ENCODE peak calls at places on chromosomes 6 and 20, in six cellular contexts. O is OCI-LY7, B is GM23338, A is IMR-90, N is mammary epithelial cell, W is PC-3. L is an unnamed sample.
A peak's percentile ranks its signal among the peaks of the same experiment; 100 is the strongest.

GRCh38 chr20:61271273-61272221 is 19.5 kb downstream of the CDH4 start:
- DNase-seq in W (no peak), O (no peak), A (no peak), B (no peak), N (no peak), L (no peak)

GRCh38 chr20:19457551-19457950 is 245.1 kb downstream of the SLC24A3 start:
- DNase-seq in O (no peak), B (no peak), W (no peak), N (no peak), A (no peak), L (no peak)

GRCh38 chr6:63685453-63686379 is 50.1 kb downstream of the PHF3 start:
- DNase-seq in W (no peak), N (no peak), B (no peak), A (no peak), O (peak; percentile 67), L (peak; percentile 62)

GRCh38 chr20:13821876-13822275 is 37.0 kb downstream of the NDUFAF5 start:
- DNase-seq in A (no peak), W (no peak), N (peak; percentile 76), B (no peak), O (no peak), L (no peak)

GRCh38 chr6:31652925-31653724 is 664 bp upstream of the BAG6 start:
- DNase-seq in W (no peak), O (peak; percentile 97), N (no peak), B (peak; percentile 98), A (no peak), L (peak; percentile 97)

GRCh38 chr6:28693751-28694443 is 168.2 kb downstream of the GPX5 start:
- DNase-seq in O (no peak), B (peak; percentile 80), A (no peak), W (no peak), N (no peak), L (no peak)

GRCh38 chr20:19944772-19945459 is 72.2 kb upstream of the NAA20 start:
- DNase-seq in W (no peak), B (no peak), A (peak; percentile 67), O (no peak), N (peak; percentile 50), L (no peak)

GRCh38 chr6:169906004-169906740 is 154.8 kb downstream of the ERMARD start:
- DNase-seq in W (no peak), B (no peak), O (peak; percentile 5), N (no peak), A (no peak), L (no peak)

GRCh38 chr20:35902545-35902941 is 51.8 kb downstream of the SCAND1 start:
- DNase-seq in B (no peak), O (no peak), A (no peak), N (peak; percentile 48), W (no peak), L (no peak)

GRCh38 chr6:149965191-149966020 is 1.7 kb downstream of the ULBP1 start:
- DNase-seq in N (no peak), O (peak; percentile 22), A (no peak), B (peak; percentile 60), W (no peak), L (no peak)

GRCh38 chr20:19812696-19813095 is 54.6 kb downstream of the RIN2 start:
- DNase-seq in W (no peak), B (no peak), O (no peak), A (no peak), N (no peak), L (no peak)

GRCh38 chr6:161401910-161402309 is 128.0 kb upstream of the AGPAT4 start:
- DNase-seq in B (no peak), O (no peak), W (no peak), A (no peak), N (no peak), L (no peak)

GRCh38 chr6:151475653-151476523 is 17.9 kb upstream of the CCDC170 start:
- DNase-seq in W (peak; percentile 58), O (peak; percentile 68), B (peak; percentile 86), N (peak; percentile 17), A (peak; percentile 59), L (peak; percentile 84)

GRCh38 chr6:118581489-118581959 is 33.4 kb downstream of the PLN start:
- DNase-seq in B (no peak), O (no peak), W (peak; percentile 27), N (peak; percentile 31), A (peak; percentile 80), L (no peak)

GRCh38 chr6:43506667-43507471 is 3.3 kb downstream of the LRRC73 start:
- DNase-seq in O (peak; percentile 82), W (peak; percentile 89), B (peak; percentile 91), N (peak; percentile 62), A (peak; percentile 78), L (peak; percentile 95)

GRCh38 chr20:8788831-8789230 is 280.1 kb upstream of the PLCB4 start:
- DNase-seq in W (no peak), O (no peak), N (no peak), A (no peak), B (no peak), L (no peak)

GRCh38 chr6:84921891-84922290 is 157.5 kb upstream of the TBX18 start:
- DNase-seq in B (peak; percentile 43), N (no peak), A (no peak), O (no peak), W (no peak), L (no peak)

GRCh38 chr20:33490934-33491656 is 1.2 kb downstream of the CBFA2T2 start:
- DNase-seq in O (no peak), N (no peak), B (no peak), A (no peak), W (no peak), L (no peak)

GRCh38 chr6:97656236-97656635 is 373.2 kb upstream of the MMS22L start:
- DNase-seq in A (no peak), B (no peak), N (no peak), O (no peak), W (no peak), L (no peak)

GRCh38 chr6:106097368-106098231 is 11.5 kb downstream of the PRDM1 start:
- DNase-seq in B (no peak), A (peak; percentile 63), W (peak; percentile 23), N (peak; percentile 25), O (peak; percentile 77), L (peak; percentile 59)

GRCh38 chr6:32974541-32975308 is 6.3 kb downstream of the BRD2 start:
- DNase-seq in O (no peak), B (no peak), W (no peak), N (no peak), A (no peak), L (no peak)

GRCh38 chr6:84434550-84434949 is 207.1 kb upstream of the CEP162 start:
- DNase-seq in B (no peak), N (no peak), W (no peak), A (no peak), O (no peak), L (no peak)

GRCh38 chr6:43804550-43805223 is 34.7 kb downstream of the VEGFA start:
- DNase-seq in B (no peak), W (no peak), O (no peak), A (no peak), N (no peak), L (no peak)

GRCh38 chr6:32167761-32168262 is 3.4 kb downstream of the EGFL8 start:
- DNase-seq in A (no peak), O (no peak), W (no peak), N (no peak), B (no peak), L (no peak)

GRCh38 chr20:20519269-20519668 is 151.4 kb downstream of the INSM1 start:
- DNase-seq in A (no peak), N (no peak), O (no peak), W (peak; percentile 8), B (no peak), L (peak; percentile 16)

GRCh38 chr6:143328885-143329284 is 121.6 kb downstream of the ADAT2 start:
- DNase-seq in W (peak; percentile 78), A (peak; percentile 27), B (no peak), N (peak; percentile 98), O (no peak), L (no peak)

GRCh38 chr6:15263780-15264374 is 18.0 kb downstream of the JARID2 start:
- DNase-seq in N (no peak), A (no peak), B (no peak), W (no peak), O (no peak), L (no peak)

GRCh38 chr6:15256538-15257222 is 10.8 kb downstream of the JARID2 start:
- DNase-seq in A (no peak), W (no peak), N (no peak), B (no peak), O (no peak), L (no peak)

GRCh38 chr6:15259766-15260098 is 13.9 kb downstream of the JARID2 start:
- DNase-seq in O (no peak), A (no peak), W (no peak), B (no peak), N (no peak), L (no peak)

GRCh38 chr6:15264412-15264811 is 18.5 kb downstream of the JARID2 start:
- DNase-seq in W (no peak), A (no peak), O (no peak), B (no peak), N (no peak), L (no peak)

GRCh38 chr6:15260099-15260821 is 14.4 kb downstream of the JARID2 start:
- DNase-seq in N (no peak), A (peak; percentile 67), W (peak; percentile 34), B (no peak), O (no peak), L (no peak)
- H3K4me3 ChIP-seq in N (no peak overlapping the region), A (no peak overlapping the region), W (no peak overlapping the region), B (peak overlapping the region; percentile 22), O (no peak overlapping the region), L (no peak overlapping the region)

DNA sequence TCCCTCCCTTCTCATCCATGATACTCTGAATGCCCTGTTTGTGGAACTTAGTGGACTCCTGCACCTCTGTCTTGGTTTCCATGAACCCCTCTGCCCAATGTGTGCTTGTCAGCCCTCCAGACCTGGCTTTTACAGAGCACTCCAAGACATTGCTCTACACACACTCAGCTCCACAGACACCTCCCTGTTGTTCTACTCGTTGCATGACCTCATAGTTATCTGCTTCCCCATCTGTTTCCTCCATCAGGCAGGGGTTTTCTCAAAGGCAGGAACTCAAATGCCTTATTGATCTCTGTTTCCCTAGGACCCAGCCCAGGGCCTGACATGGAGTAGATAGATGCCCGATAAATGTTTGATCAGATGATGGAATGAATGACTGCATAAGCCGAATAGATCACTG is 13.3 kb downstream of the PLCG1 start:
- DNase-seq in O (no peak), N (no peak), B (no peak), W (no peak), A (peak; percentile 29), L (no peak)
- H4K20me1 ChIP-seq in O (peaks cover 8% of the 10 kb centered on the region), N (no peaks in the 10 kb centered on the region), B (peaks cover 76% of the 10 kb centered on the region), W (peaks cover 55% of the 10 kb centered on the region), A (peaks cover 100% of the 10 kb centered on the region), L (peaks cover 26% of the 10 kb centered on the region)

GRCh38 chr20:297925-298754 is 770 bp downstream of the ZCCHC3 start:
- DNase-seq in A (peak; percentile 71), O (peak; percentile 71), N (peak; percentile 66), B (peak; percentile 51), W (peak; percentile 66), L (peak; percentile 74)
- H3K4me2 ChIP-seq in A (peak overlapping the region; percentile 99), O (peak overlapping the region; percentile 78), N (peak overlapping the region; percentile 91), B (peak overlapping the region; percentile 81), W (peak overlapping the region; percentile 93), L (peak overlapping the region; percentile 85)

DNA sequence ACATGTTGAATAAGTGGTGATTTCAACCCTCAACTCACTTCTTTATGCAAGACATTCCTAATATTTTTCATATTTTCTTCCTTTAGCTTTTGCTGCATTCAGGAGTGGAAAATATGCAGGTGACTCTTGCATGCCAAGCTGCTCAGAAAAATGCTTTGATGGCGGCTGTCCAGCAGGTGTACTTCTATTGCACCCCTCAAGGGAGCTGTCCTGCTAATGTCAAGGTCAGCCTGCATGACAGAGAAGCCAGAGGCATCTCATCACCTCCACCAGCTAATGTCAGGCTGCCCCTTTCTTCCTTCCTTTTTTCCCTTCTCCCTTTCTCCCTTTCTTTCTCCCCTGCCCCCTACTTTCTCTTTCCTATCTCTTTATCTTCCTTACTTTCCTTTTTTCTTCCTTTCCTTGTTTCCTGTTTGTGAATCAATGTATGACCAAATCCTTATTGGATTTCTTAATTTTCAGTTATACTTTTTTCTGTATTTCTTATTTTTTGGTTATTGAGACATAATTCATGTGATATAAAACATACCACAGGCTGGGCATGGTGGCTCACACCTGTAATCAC is 112.2 kb downstream of the CD164 start:
- DNase-seq in A (no peak), O (no peak), W (no peak), N (no peak), B (no peak), L (no peak)
- H3K4me3 ChIP-seq in A (no peak overlapping the region), O (no peak overlapping the region), W (no peak overlapping the region), N (no peak overlapping the region), B (no peak overlapping the region), L (no peak overlapping the region)